ENCODE peak calls at places on chromosomes 11 and 22, in eight cellular contexts. R is upper lobe of right lung, X is GM23338, D is GM12865, W is heart right ventricle, K is lung, T is brain microvascular endothelial cell, F is foreskin fibroblast. Z is an unnamed sample.

GRCh38 chr22:42173183-42173926 is 42.7 kb upstream of the CYP2D6 start:
- DNase-seq in R (no peak), X (no peak), D (no peak), W (no peak), K (no peak), T (no peak), F (no peak), Z (no peak)

GRCh38 chr22:42284643-42285181 is 14.3 kb upstream of the TCF20 start:
- DNase-seq in R (peak), X (no peak), D (no peak), W (no peak), K (no peak), T (no peak), F (no peak), Z (no peak)

GRCh38 chr11:65861165-65861505 is 902 bp downstream of the MUS81 start:
- DNase-seq in R (no peak), X (no peak), D (no peak), W (no peak), K (no peak), T (no peak), F (peak), Z (no peak)

GRCh38 chr22:34429314-34429713 is 509.0 kb upstream of the LARGE1 start:
- DNase-seq in R (no peak), X (no peak), D (peak), W (no peak), K (no peak), T (no peak), F (no peak), Z (no peak)

GRCh38 chr11:26093206-26093605 is 238.7 kb upstream of the ANO3 start:
- DNase-seq in R (no peak), X (no peak), D (no peak), W (no peak), K (no peak), T (no peak), F (no peak), Z (no peak)

GRCh38 chr11:12224537-12224893 is 114.1 kb downstream of the MICAL2 start:
- DNase-seq in R (peak), X (no peak), D (peak), W (peak), K (peak), T (peak), F (peak), Z (no peak)

GRCh38 chr11:3229673-3230630 is 2.3 kb downstream of the MRGPRE start:
- DNase-seq in R (no peak), X (no peak), D (no peak), W (no peak), K (no peak), T (no peak), F (no peak), Z (no peak)

GRCh38 chr11:91100432-91100831 is 877.6 kb upstream of the CHORDC1 start:
- DNase-seq in R (no peak), X (no peak), D (no peak), W (no peak), K (no peak), T (no peak), F (peak), Z (no peak)

GRCh38 chr11:35267504-35267903 is 128.5 kb downstream of the CD44 start:
- DNase-seq in R (no peak), X (no peak), D (no peak), W (no peak), K (no peak), T (peak), F (peak), Z (no peak)

GRCh38 chr11:15062631-15063030 is 10.8 kb upstream of the CALCB start:
- DNase-seq in R (no peak), X (no peak), D (no peak), W (no peak), K (no peak), T (no peak), F (no peak), Z (no peak)

GRCh38 chr11:26987205-26987604 is 6.7 kb upstream of the FIBIN start:
- DNase-seq in R (no peak), X (no peak), D (no peak), W (no peak), K (no peak), T (no peak), F (no peak), Z (no peak)

GRCh38 chr11:5596611-5597201 is at the start of gene TRIM6:
- DNase-seq in R (peak), X (peak), D (peak), W (peak), K (peak), T (peak), F (peak), Z (no peak)

GRCh38 chr11:57460017-57460755 is at the start of gene RTN4RL2:
- DNase-seq in R (peak), X (peak), D (peak), W (peak), K (peak), T (peak), F (peak), Z (no peak)

GRCh38 chr11:81687057-81687456 is 1046.6 kb downstream of the FAM181B start:
- DNase-seq in R (no peak), X (no peak), D (no peak), W (no peak), K (no peak), T (no peak), F (no peak), Z (no peak)

GRCh38 chr11:925496-926301 is at the start of gene AP2A2:
- DNase-seq in R (peak), X (peak), D (peak), W (peak), K (peak), T (peak), F (peak), Z (peak)

GRCh38 chr11:46917109-46918086 is 952 bp downstream of the LRP4 start:
- DNase-seq in R (no peak), X (peak), D (no peak), W (no peak), K (no peak), T (no peak), F (peak), Z (no peak)

GRCh38 chr22:30266445-30267381 is at the start of gene OSM:
- DNase-seq in R (peak), X (no peak), D (peak), W (peak), K (peak), T (no peak), F (no peak), Z (no peak)

GRCh38 chr11:34448223-34448994 is 9.7 kb downstream of the CAT start:
- DNase-seq in R (no peak), X (no peak), D (no peak), W (no peak), K (no peak), T (no peak), F (no peak), Z (no peak)

GRCh38 chr22:45181766-45182165 is 18.0 kb downstream of the NUP50 start:
- DNase-seq in R (no peak), X (no peak), D (no peak), W (no peak), K (no peak), T (no peak), F (no peak), Z (no peak)

GRCh38 chr22:39910875-39911601 is 10.2 kb downstream of the GRAP2 start:
- DNase-seq in R (no peak), X (no peak), D (no peak), W (no peak), K (no peak), T (no peak), F (no peak), Z (no peak)

GRCh38 chr22:26273011-26273675 is 103.9 kb downstream of the SEZ6L start:
- DNase-seq in R (no peak), X (no peak), D (no peak), W (no peak), K (no peak), T (no peak), F (no peak), Z (no peak)

GRCh38 chr11:19073454-19074415 is 13.2 kb upstream of the MRGPRX2 start:
- DNase-seq in R (no peak), X (peak), D (no peak), W (no peak), K (no peak), T (no peak), F (no peak), Z (no peak)

GRCh38 chr11:35083181-35084061 is 55.5 kb upstream of the CD44 start:
- DNase-seq in R (peak), X (peak), D (peak), W (peak), K (peak), T (peak), F (peak), Z (peak)

GRCh38 chr11:123576501-123576900 is 77.9 kb downstream of the SCN3B start:
- DNase-seq in R (no peak), X (no peak), D (no peak), W (no peak), K (no peak), T (no peak), F (no peak), Z (no peak)

GRCh38 chr22:18966748-18967147 is 30.7 kb upstream of the PRODH start:
- DNase-seq in R (peak), X (no peak), D (no peak), W (no peak), K (no peak), T (no peak), F (no peak), Z (no peak)

GRCh38 chr11:2668876-2669275 is 30.9 kb downstream of the KCNQ1OT1 start:
- DNase-seq in R (no peak), X (no peak), D (no peak), W (no peak), K (no peak), T (no peak), F (no peak), Z (no peak)

GRCh38 chr11:111684259-111684658 is 81.9 kb downstream of the PPP2R1B start:
- DNase-seq in R (no peak), X (no peak), D (no peak), W (no peak), K (no peak), T (no peak), F (no peak), Z (no peak)

DNA sequence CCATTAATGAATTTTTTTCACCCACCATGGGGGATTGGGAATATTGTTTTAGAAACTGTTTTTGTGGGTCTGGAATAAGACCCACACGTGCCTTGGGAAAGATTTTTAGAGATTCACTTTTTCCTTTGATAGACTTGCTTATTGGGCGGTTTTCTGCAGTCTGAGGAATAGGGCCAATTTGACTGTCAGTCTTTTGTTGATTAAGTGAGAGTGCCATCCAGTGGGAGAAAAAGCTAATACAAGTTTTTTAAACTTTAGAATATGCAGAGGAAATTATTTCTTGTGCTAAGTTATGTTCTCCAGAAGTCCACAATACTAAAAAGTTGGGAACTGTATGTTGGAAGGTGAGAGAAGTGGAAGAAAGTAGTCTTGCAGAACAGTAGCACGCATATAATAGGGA is 56.1 kb downstream of the PRMT3 start:
- DNase-seq in R (no peak), X (peak), D (peak), W (no peak), K (no peak), T (no peak), F (peak), Z (no peak)
- TF ChIP-seq CTCF in R (peak), X (peak), D (peak), W (peak), K (no peak), T (peak), F (peak), Z (peak)

DNA sequence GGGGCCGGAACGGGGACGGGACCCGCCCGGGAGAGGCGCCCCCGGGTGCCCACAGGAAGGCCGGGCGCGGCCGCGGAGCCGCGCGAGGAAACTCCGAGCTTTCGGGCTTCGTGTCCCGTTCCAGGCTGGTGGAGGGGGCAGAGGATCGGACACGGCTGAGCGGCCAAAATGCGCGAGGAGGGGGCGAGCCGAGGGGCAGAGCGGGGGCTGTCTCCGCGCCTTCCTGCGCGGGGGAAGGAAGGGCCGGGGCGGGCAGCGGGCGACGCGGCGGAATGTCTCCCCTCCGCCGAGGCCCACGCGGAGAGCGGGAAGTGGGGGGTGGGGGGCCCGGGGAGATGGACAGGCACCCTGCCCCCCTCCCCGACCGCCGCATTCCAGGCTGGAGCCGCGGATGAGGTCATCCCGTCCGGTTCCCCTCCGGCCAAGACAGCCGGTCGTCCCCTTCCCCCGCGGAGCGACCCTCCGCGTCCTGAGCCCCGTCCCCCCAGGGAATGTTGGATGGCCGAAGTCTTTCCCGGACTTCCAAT is 465 bp downstream of the CDC42EP1 start:
- DNase-seq in R (peak), X (peak), D (no peak), W (peak), K (no peak), T (no peak), F (peak), Z (no peak)
- H3K4me3 ChIP-seq in R (peak), X (peak), D (no peak), W (peak), K (peak), T (peak), F (peak), Z (peak)

DNA sequence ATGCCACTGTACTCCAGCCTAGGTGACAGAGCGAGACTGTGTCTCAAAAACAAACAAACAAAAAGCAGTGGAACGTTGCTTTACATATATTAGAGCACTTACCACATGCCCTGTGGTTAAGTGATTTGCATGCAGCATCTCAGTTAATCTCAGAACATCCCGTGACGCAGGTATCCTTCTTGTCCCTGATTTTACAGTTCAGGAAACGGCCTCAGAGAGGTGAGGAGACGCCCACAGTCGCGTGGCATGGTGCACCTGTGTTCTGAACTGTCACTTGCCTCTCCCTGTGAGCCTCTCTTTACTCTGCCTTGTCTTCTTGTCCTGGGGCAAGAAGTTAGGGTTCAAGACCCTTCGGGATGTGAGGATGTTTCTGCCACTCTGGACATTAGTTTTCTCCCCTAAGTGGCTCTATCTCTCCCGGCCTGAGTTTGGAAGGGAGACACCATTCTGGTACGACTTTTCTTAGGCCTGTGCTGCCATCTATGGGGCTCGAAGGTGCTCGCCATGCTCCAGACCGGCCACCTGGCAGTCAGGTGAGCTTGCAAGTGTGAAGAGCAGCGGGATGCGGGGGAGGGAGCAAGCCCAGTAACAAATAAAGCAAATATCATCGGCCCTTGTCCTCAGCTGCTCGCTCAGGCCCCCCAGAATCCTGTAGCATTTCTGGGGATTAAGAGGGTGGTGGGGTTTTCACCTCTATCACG is 25.6 kb downstream of the YWHAH start:
- DNase-seq in R (peak), X (peak), D (peak), W (peak), K (peak), T (peak), F (peak), Z (no peak)
- TF ChIP-seq CTCF in R (peak), X (peak), D (peak), W (peak), K (no peak), T (peak), F (peak), Z (peak)

GRCh38 chr22:33302549-33302948 is 244.4 kb upstream of the SYN3 start:
- DNase-seq in R (no peak), X (peak), D (no peak), W (no peak), K (no peak), T (no peak), F (no peak), Z (no peak)
- H3K4me3 ChIP-seq in R (no peak), X (no peak), D (no peak), W (peak), K (no peak), T (no peak), F (no peak), Z (no peak)

GRCh38 chr22:29254283-29254653 is 13.5 kb downstream of the RHBDD3 start:
- DNase-seq in R (no peak), X (no peak), D (no peak), W (no peak), K (no peak), T (no peak), F (no peak), Z (no peak)
- TF ChIP-seq CTCF in R (no peak), X (no peak), D (no peak), W (no peak), K (no peak), T (no peak), F (no peak), Z (no peak)

DNA sequence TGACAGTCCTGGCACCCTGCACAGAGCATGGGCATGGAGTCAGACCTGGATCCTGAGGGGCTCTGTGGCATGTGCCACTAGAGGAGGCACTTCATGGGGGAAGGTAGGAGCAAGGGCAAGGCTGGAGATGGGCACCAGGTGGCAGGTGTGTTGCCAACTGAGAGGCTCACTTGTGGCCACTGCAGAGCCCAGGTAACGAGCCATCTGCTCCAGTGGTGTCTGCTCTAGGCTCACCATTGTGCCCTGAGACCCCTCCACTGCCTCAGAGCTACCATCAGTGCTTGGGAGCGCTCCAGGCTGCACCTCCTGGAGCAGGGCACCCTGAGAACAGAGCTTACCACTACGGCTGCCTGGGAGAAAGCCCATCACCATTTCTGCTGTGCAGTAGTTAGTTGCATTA is 1.3 kb upstream of the ZDHHC8 start:
- DNase-seq in R (no peak), X (no peak), D (no peak), W (no peak), K (no peak), T (no peak), F (no peak), Z (no peak)
- H3K4me3 ChIP-seq in R (peak), X (peak), D (no peak), W (peak), K (no peak), T (no peak), F (peak), Z (no peak)

DNA sequence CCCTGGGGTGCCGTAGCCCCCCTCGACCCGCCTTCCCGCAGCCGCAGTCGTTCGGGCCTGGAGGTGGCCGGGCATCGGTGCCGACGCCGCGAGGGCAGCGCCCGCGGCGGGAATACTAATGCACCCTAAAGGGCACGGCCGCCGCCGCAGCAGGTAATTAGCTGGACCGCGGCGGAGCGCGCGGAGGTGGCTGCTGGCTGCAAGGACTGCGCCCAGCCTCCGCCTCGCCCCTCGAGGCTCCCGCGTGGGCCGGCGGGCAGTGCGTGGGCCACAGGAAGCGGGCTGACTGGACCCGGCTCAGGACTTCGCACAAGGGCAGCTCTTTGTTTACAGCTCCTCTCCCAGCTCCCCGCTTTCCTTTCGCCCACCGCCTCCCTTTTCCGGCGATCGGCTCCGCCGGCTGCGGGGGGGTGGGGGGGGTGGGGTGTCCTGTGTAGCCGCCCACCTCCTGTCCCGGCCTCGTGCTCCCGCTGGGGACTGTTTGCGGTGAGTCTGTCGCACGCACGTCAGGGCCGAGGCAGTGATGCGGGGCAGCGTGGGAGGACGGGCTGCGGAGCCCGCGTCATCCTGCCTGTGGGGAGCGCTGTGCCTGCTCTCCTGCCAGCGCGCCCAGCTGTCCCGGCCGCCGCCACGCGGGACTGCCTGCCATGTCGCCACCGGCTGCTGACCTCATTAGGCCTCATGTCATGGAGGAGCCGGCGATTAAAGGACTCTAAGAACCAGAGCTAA is 53.2 kb downstream of the GRIK4 start:
- DNase-seq in R (no peak), X (peak), D (peak), W (peak), K (no peak), T (peak), F (peak), Z (no peak)
- TF ChIP-seq CTCF in R (peak), X (peak), D (peak), W (peak), K (no peak), T (peak), F (peak), Z (no peak)

GRCh38 chr22:36758792-36759271 is 17.1 kb downstream of the IFT27 start:
- DNase-seq in R (peak), X (no peak), D (no peak), W (no peak), K (no peak), T (no peak), F (no peak), Z (no peak)

GRCh38 chr22:36756031-36756430 is 19.9 kb downstream of the IFT27 start:
- DNase-seq in R (peak), X (no peak), D (no peak), W (no peak), K (no peak), T (no peak), F (no peak), Z (no peak)

GRCh38 chr22:36759481-36760159 is 16.3 kb downstream of the IFT27 start:
- DNase-seq in R (peak), X (no peak), D (no peak), W (no peak), K (no peak), T (no peak), F (no peak), Z (no peak)

GRCh38 chr22:36756746-36757607 is 18.9 kb downstream of the IFT27 start:
- DNase-seq in R (peak), X (no peak), D (no peak), W (no peak), K (no peak), T (no peak), F (no peak), Z (no peak)

GRCh38 chr22:36757608-36758220 is 18.2 kb downstream of the IFT27 start:
- DNase-seq in R (peak), X (peak), D (peak), W (peak), K (peak), T (peak), F (peak), Z (peak)
- H3K4me3 ChIP-seq in R (no peak), X (no peak), D (no peak), W (no peak), K (no peak), T (no peak), F (no peak), Z (no peak)

DNA sequence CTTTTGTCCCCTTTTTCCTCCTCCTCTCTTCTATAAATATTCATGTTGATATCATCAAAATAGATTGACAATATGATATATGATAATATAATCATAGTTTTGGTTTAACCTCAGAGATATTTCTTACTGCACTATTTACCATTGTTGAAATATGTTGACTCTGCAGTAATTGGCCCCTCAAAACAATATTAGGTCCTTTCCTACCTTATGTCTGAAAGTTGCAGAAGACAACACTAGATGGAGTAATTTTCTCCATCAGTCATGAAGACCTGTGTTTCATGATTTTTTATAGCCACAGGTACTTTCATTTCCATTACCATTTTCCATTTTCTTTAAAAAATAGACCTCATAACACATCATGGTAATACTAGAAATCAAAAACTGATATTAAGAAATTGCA is 284.4 kb downstream of the LUZP2 start:
- DNase-seq in R (no peak), X (no peak), D (no peak), W (no peak), K (no peak), T (no peak), F (no peak), Z (no peak)
- TF ChIP-seq CTCF in R (no peak), X (no peak), D (no peak), W (no peak), K (no peak), T (no peak), F (no peak), Z (no peak)